ENCODE peak calls at places on chromosomes 5 and 9, in nine cellular contexts. J, Q, B, H, R, E, T, Z and C are unnamed samples. For H3K4me1, the result is how much of the 10 kb centered on the place peaks cover.

GRCh38 chr5:76041863-76042262 is 41.3 kb upstream of the SV2C start:
- ATAC-seq in J (no peak), Z (no peak), Q (no peak), R (peak), T (peak), E (no peak), B (no peak), H (no peak), C (no peak)

GRCh38 chr9:70197384-70198039 is 61.3 kb upstream of the SMC5 start:
- ATAC-seq in J (no peak), H (no peak), E (no peak), Q (no peak), B (no peak), Z (no peak), T (no peak), R (no peak), C (no peak)

GRCh38 chr5:161372682-161373344 is 173.7 kb downstream of the GABRB2 start:
- ATAC-seq in H (no peak), Z (no peak), Q (no peak), B (no peak), E (no peak), T (no peak), R (no peak), J (no peak), C (no peak)

GRCh38 chr9:135181336-135181735 is 93.9 kb downstream of the OLFM1 start:
- ATAC-seq in B (no peak), E (no peak), T (no peak), Z (no peak), Q (no peak), R (no peak), J (no peak), H (no peak), C (no peak)

GRCh38 chr9:74821636-74822035 is 66.1 kb downstream of the TRPM6 start:
- ATAC-seq in E (no peak), T (no peak), Q (no peak), R (no peak), B (no peak), H (no peak), J (no peak), Z (no peak), C (no peak)

GRCh38 chr5:143506881-143507552 is 103.5 kb upstream of the NR3C1 start:
- ATAC-seq in J (peak), Z (peak), T (peak), E (peak), Q (peak), R (peak), B (no peak), H (peak), C (peak)

GRCh38 chr5:129246088-129246487 is 151.5 kb downstream of the ISOC1 start:
- ATAC-seq in J (no peak), Z (no peak), Q (no peak), R (no peak), E (no peak), B (no peak), T (no peak), H (no peak), C (no peak)

GRCh38 chr5:134110382-134110781 is 4.1 kb upstream of the TCF7 start:
- ATAC-seq in Z (no peak), Q (no peak), E (no peak), B (no peak), R (peak), H (no peak), J (no peak), T (no peak), C (no peak)

GRCh38 chr5:58887311-58887710 is 304.4 kb downstream of the RAB3C start:
- ATAC-seq in Z (no peak), B (no peak), H (no peak), E (no peak), T (no peak), R (no peak), Q (no peak), J (no peak), C (no peak)

DNA sequence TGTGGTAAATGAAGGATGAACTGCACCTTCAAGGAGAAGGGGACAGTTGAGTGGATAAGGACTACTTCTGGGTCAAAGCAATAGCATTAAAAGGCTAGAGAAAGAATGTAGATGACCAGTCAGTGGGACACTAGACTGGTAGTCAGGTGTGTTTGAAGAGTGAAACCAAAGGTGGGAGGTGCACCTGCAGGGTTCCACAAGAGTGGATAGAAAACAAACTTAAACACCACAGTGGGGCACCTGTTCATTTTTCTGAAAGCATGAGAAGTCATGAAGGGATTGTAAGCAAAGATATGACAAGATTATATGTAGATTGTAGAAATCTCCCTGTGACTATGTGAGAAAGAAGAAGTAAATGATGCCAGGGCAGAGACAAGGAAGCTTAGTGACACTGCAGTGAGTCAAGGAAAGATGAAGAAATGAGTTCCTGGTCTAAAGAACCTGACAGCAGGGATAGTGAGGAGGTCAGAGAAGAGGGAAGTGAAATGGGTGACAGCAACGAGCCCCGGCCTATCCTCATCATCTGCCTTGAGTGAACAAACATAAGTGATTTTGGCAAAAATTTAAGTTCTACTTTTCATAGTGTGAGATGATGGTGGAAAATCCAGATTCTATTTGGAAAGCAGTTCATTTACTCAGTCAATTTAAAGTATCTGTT is 296.9 kb downstream of the TLE4 start:
- ATAC-seq in R (no peak), Q (no peak), Z (peak), B (no peak), E (no peak), T (no peak), J (peak), H (peak), C (peak)
- H3K27ac ChIP-seq in R (no peak), Q (no peak), Z (no peak), B (no peak), E (no peak), T (no peak), J (no peak), H (no peak), C (no peak)

GRCh38 chr5:138536665-138537315 is 6.2 kb downstream of the ETF1 start:
- ATAC-seq in R (peak), H (peak), J (peak), E (no peak), B (peak), Z (peak), T (peak), Q (no peak), C (no peak)

GRCh38 chr5:138539791-138540190 is 3.2 kb downstream of the ETF1 start:
- ATAC-seq in R (no peak), Z (no peak), Q (no peak), B (no peak), J (no peak), E (no peak), H (no peak), T (no peak), C (no peak)

GRCh38 chr5:138538943-138539627 is 4.0 kb downstream of the ETF1 start:
- ATAC-seq in J (no peak), B (no peak), T (no peak), R (no peak), Q (no peak), E (no peak), Z (no peak), H (no peak), C (no peak)

GRCh38 chr5:138533973-138534941 is 8.8 kb downstream of the ETF1 start:
- ATAC-seq in T (no peak), B (no peak), Z (no peak), H (peak), J (no peak), Q (no peak), E (no peak), R (no peak), C (no peak)

GRCh38 chr5:138536215-138536614 is 6.8 kb downstream of the ETF1 start:
- ATAC-seq in Q (no peak), T (peak), B (peak), J (no peak), E (no peak), R (no peak), H (no peak), Z (no peak), C (no peak)
- H3K4me1 ChIP-seq in Q (half or more), T (under half), B (under half), J (under half), E (under half), R (under half), H (under half), Z (under half), C (half or more)

DNA sequence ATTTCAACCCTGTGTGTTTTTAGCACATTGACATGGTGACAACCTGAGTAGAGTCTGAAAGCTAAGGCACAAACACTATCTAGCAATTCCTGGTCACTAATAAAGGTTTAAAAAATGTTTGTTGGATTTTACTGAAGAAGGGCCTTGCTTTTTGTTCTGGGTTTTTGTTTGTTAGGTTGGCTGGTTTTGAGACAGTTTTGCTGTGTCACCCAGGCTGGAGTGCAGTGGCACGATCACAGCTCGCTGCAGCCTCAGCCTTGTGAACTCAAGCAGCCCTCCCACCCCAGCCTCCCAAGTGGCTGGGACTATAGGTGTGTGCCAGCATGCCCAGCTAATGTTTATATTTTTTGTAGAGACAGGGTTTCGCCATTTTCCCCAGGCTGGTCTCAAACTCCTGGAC is 39.0 kb downstream of the PRKACG start:
- ATAC-seq in Q (peak), R (no peak), H (no peak), J (no peak), Z (no peak), B (no peak), E (peak), T (no peak), C (no peak)
- H3K27ac ChIP-seq in Q (peak), R (no peak), H (no peak), J (peak), Z (peak), B (no peak), E (no peak), T (no peak), C (no peak)

GRCh38 chr9:18072967-18073366 is 401.0 kb upstream of the ADAMTSL1 start:
- ATAC-seq in B (no peak), E (no peak), R (no peak), T (no peak), Z (no peak), H (no peak), J (no peak), Q (no peak), C (no peak)
- H3K4me1 ChIP-seq in B (under half), E (under half), R (under half), T (under half), Z (under half), H (under half), J (under half), Q (under half), C (half or more)